ENCODE peak calls at places on chromosomes 3 and 15, in seven cellular contexts. One of them, this sample, is unnamed.

GRCh38 chr15:64825081-64825430 is 391 bp downstream of the PIF1 start:
- DNase-seq in astrocyte of the hippocampus: no peak
- DNase-seq in midbrain: no peak
- DNase-seq in HT1080: no peak
- DNase-seq in activated CD4-positive, CD25-positive, alpha-beta regulatory T cell treated with anti-CD3 and anti-CD28 coated beads, Interleukin-2, amount 50 U/mL, for 72 hours: no peak
- DNase-seq in stimulated activated naive CD8-positive, alpha-beta T cell treated with anti-CD3 and anti-CD28 coated beads, Interleukin-15, Interleukin-2, amounts not matched to agents 100 U/mL and 50 U/mL, for 24 hours: peak
- DNase-seq in T-helper 17 cell: no peak
- DNase-seq in this sample: no peak

GRCh38 chr3:123791417-123791816 is 92.7 kb downstream of the MYLK start:
- DNase-seq in HT1080: peak
- DNase-seq in stimulated activated naive CD8-positive, alpha-beta T cell treated with anti-CD3 and anti-CD28 coated beads, Interleukin-15, Interleukin-2, amounts not matched to agents 100 U/mL and 50 U/mL, for 24 hours: no peak
- DNase-seq in activated CD4-positive, CD25-positive, alpha-beta regulatory T cell treated with anti-CD3 and anti-CD28 coated beads, Interleukin-2, amount 50 U/mL, for 72 hours: no peak
- DNase-seq in astrocyte of the hippocampus: peak
- DNase-seq in T-helper 17 cell: no peak
- DNase-seq in midbrain: no peak
- DNase-seq in this sample: no peak

GRCh38 chr3:113698891-113699465 is 2.5 kb upstream of the USF3 start:
- DNase-seq in HT1080: no peak
- DNase-seq in stimulated activated naive CD8-positive, alpha-beta T cell treated with anti-CD3 and anti-CD28 coated beads, Interleukin-15, Interleukin-2, amounts not matched to agents 100 U/mL and 50 U/mL, for 24 hours: peak
- DNase-seq in astrocyte of the hippocampus: peak
- DNase-seq in activated CD4-positive, CD25-positive, alpha-beta regulatory T cell treated with anti-CD3 and anti-CD28 coated beads, Interleukin-2, amount 50 U/mL, for 72 hours: no peak
- DNase-seq in midbrain: no peak
- DNase-seq in T-helper 17 cell: peak
- DNase-seq in this sample: no peak

GRCh38 chr15:71443538-71443937 is 328.3 kb downstream of the THSD4 start:
- DNase-seq in activated CD4-positive, CD25-positive, alpha-beta regulatory T cell treated with anti-CD3 and anti-CD28 coated beads, Interleukin-2, amount 50 U/mL, for 72 hours: peak
- DNase-seq in HT1080: peak
- DNase-seq in stimulated activated naive CD8-positive, alpha-beta T cell treated with anti-CD3 and anti-CD28 coated beads, Interleukin-15, Interleukin-2, amounts not matched to agents 100 U/mL and 50 U/mL, for 24 hours: peak
- DNase-seq in midbrain: peak
- DNase-seq in astrocyte of the hippocampus: peak
- DNase-seq in T-helper 17 cell: no peak
- DNase-seq in this sample: no peak

GRCh38 chr3:189282751-189283150 is 111.0 kb downstream of the TPRG1 start:
- DNase-seq in T-helper 17 cell: no peak
- DNase-seq in astrocyte of the hippocampus: no peak
- DNase-seq in midbrain: no peak
- DNase-seq in activated CD4-positive, CD25-positive, alpha-beta regulatory T cell treated with anti-CD3 and anti-CD28 coated beads, Interleukin-2, amount 50 U/mL, for 72 hours: no peak
- DNase-seq in stimulated activated naive CD8-positive, alpha-beta T cell treated with anti-CD3 and anti-CD28 coated beads, Interleukin-15, Interleukin-2, amounts not matched to agents 100 U/mL and 50 U/mL, for 24 hours: no peak
- DNase-seq in HT1080: no peak
- DNase-seq in this sample: no peak

GRCh38 chr3:64023861-64024223 is 548 bp upstream of the PSMD6 start:
- DNase-seq in astrocyte of the hippocampus: no peak
- DNase-seq in HT1080: no peak
- DNase-seq in T-helper 17 cell: no peak
- DNase-seq in stimulated activated naive CD8-positive, alpha-beta T cell treated with anti-CD3 and anti-CD28 coated beads, Interleukin-15, Interleukin-2, amounts not matched to agents 100 U/mL and 50 U/mL, for 24 hours: no peak
- DNase-seq in midbrain: no peak
- DNase-seq in activated CD4-positive, CD25-positive, alpha-beta regulatory T cell treated with anti-CD3 and anti-CD28 coated beads, Interleukin-2, amount 50 U/mL, for 72 hours: no peak
- DNase-seq in this sample: no peak

GRCh38 chr3:86958534-86958933 is 32.4 kb downstream of the VGLL3 start:
- DNase-seq in HT1080: peak
- DNase-seq in T-helper 17 cell: no peak
- DNase-seq in activated CD4-positive, CD25-positive, alpha-beta regulatory T cell treated with anti-CD3 and anti-CD28 coated beads, Interleukin-2, amount 50 U/mL, for 72 hours: no peak
- DNase-seq in astrocyte of the hippocampus: peak
- DNase-seq in stimulated activated naive CD8-positive, alpha-beta T cell treated with anti-CD3 and anti-CD28 coated beads, Interleukin-15, Interleukin-2, amounts not matched to agents 100 U/mL and 50 U/mL, for 24 hours: no peak
- DNase-seq in midbrain: no peak
- DNase-seq in this sample: no peak

GRCh38 chr15:96344120-96344705 is 13.7 kb downstream of the NR2F2 start:
- DNase-seq in stimulated activated naive CD8-positive, alpha-beta T cell treated with anti-CD3 and anti-CD28 coated beads, Interleukin-15, Interleukin-2, amounts not matched to agents 100 U/mL and 50 U/mL, for 24 hours: no peak
- DNase-seq in T-helper 17 cell: no peak
- DNase-seq in HT1080: no peak
- DNase-seq in activated CD4-positive, CD25-positive, alpha-beta regulatory T cell treated with anti-CD3 and anti-CD28 coated beads, Interleukin-2, amount 50 U/mL, for 72 hours: no peak
- DNase-seq in astrocyte of the hippocampus: no peak
- DNase-seq in midbrain: no peak
- DNase-seq in this sample: no peak

GRCh38 chr3:185402561-185402960 is 39.6 kb downstream of the MAP3K13 start:
- DNase-seq in stimulated activated naive CD8-positive, alpha-beta T cell treated with anti-CD3 and anti-CD28 coated beads, Interleukin-15, Interleukin-2, amounts not matched to agents 100 U/mL and 50 U/mL, for 24 hours: no peak
- DNase-seq in astrocyte of the hippocampus: peak
- DNase-seq in activated CD4-positive, CD25-positive, alpha-beta regulatory T cell treated with anti-CD3 and anti-CD28 coated beads, Interleukin-2, amount 50 U/mL, for 72 hours: no peak
- DNase-seq in T-helper 17 cell: no peak
- DNase-seq in midbrain: no peak
- DNase-seq in HT1080: no peak
- DNase-seq in this sample: no peak

GRCh38 chr3:8442993-8443670 is 58.5 kb upstream of the LMCD1 start:
- DNase-seq in stimulated activated naive CD8-positive, alpha-beta T cell treated with anti-CD3 and anti-CD28 coated beads, Interleukin-15, Interleukin-2, amounts not matched to agents 100 U/mL and 50 U/mL, for 24 hours: no peak
- DNase-seq in HT1080: no peak
- DNase-seq in T-helper 17 cell: no peak
- DNase-seq in midbrain: no peak
- DNase-seq in activated CD4-positive, CD25-positive, alpha-beta regulatory T cell treated with anti-CD3 and anti-CD28 coated beads, Interleukin-2, amount 50 U/mL, for 72 hours: no peak
- DNase-seq in astrocyte of the hippocampus: peak
- DNase-seq in this sample: no peak

GRCh38 chr3:120263792-120264191 is 21.2 kb downstream of the GPR156 start:
- DNase-seq in HT1080: peak
- DNase-seq in astrocyte of the hippocampus: no peak
- DNase-seq in midbrain: no peak
- DNase-seq in stimulated activated naive CD8-positive, alpha-beta T cell treated with anti-CD3 and anti-CD28 coated beads, Interleukin-15, Interleukin-2, amounts not matched to agents 100 U/mL and 50 U/mL, for 24 hours: no peak
- DNase-seq in activated CD4-positive, CD25-positive, alpha-beta regulatory T cell treated with anti-CD3 and anti-CD28 coated beads, Interleukin-2, amount 50 U/mL, for 72 hours: no peak
- DNase-seq in T-helper 17 cell: no peak
- DNase-seq in this sample: no peak

GRCh38 chr3:110608566-110608965 is 463.1 kb upstream of the NECTIN3 start:
- DNase-seq in T-helper 17 cell: no peak
- DNase-seq in astrocyte of the hippocampus: no peak
- DNase-seq in HT1080: peak
- DNase-seq in stimulated activated naive CD8-positive, alpha-beta T cell treated with anti-CD3 and anti-CD28 coated beads, Interleukin-15, Interleukin-2, amounts not matched to agents 100 U/mL and 50 U/mL, for 24 hours: no peak
- DNase-seq in midbrain: no peak
- DNase-seq in activated CD4-positive, CD25-positive, alpha-beta regulatory T cell treated with anti-CD3 and anti-CD28 coated beads, Interleukin-2, amount 50 U/mL, for 72 hours: no peak
- DNase-seq in this sample: no peak

GRCh38 chr3:52046186-52046913 is 10.0 kb downstream of the DUSP7 start:
- DNase-seq in HT1080: peak
- DNase-seq in astrocyte of the hippocampus: peak
- DNase-seq in T-helper 17 cell: no peak
- DNase-seq in midbrain: peak
- DNase-seq in stimulated activated naive CD8-positive, alpha-beta T cell treated with anti-CD3 and anti-CD28 coated beads, Interleukin-15, Interleukin-2, amounts not matched to agents 100 U/mL and 50 U/mL, for 24 hours: no peak
- DNase-seq in activated CD4-positive, CD25-positive, alpha-beta regulatory T cell treated with anti-CD3 and anti-CD28 coated beads, Interleukin-2, amount 50 U/mL, for 72 hours: no peak
- DNase-seq in this sample: peak

GRCh38 chr3:23981955-23982354 is 36.9 kb downstream of the NR1D2 start:
- DNase-seq in T-helper 17 cell: no peak
- DNase-seq in stimulated activated naive CD8-positive, alpha-beta T cell treated with anti-CD3 and anti-CD28 coated beads, Interleukin-15, Interleukin-2, amounts not matched to agents 100 U/mL and 50 U/mL, for 24 hours: no peak
- DNase-seq in activated CD4-positive, CD25-positive, alpha-beta regulatory T cell treated with anti-CD3 and anti-CD28 coated beads, Interleukin-2, amount 50 U/mL, for 72 hours: no peak
- DNase-seq in HT1080: peak
- DNase-seq in astrocyte of the hippocampus: no peak
- DNase-seq in midbrain: no peak
- DNase-seq in this sample: no peak

GRCh38 chr3:40179016-40179415 is 130.5 kb upstream of the EIF1B start:
- DNase-seq in T-helper 17 cell: no peak
- DNase-seq in activated CD4-positive, CD25-positive, alpha-beta regulatory T cell treated with anti-CD3 and anti-CD28 coated beads, Interleukin-2, amount 50 U/mL, for 72 hours: peak
- DNase-seq in astrocyte of the hippocampus: peak
- DNase-seq in HT1080: peak
- DNase-seq in midbrain: peak
- DNase-seq in stimulated activated naive CD8-positive, alpha-beta T cell treated with anti-CD3 and anti-CD28 coated beads, Interleukin-15, Interleukin-2, amounts not matched to agents 100 U/mL and 50 U/mL, for 24 hours: peak
- DNase-seq in this sample: peak